ENCODE peak calls at places on chromosomes 3 and 15, in five cellular contexts. Y is RWPE2, N is brain microvascular endothelial cell, U is heart left ventricle, P is keratinocyte. M is an unnamed sample.

GRCh38 chr3:170679190-170679589 is 93.3 kb upstream of the SLC7A14 start:
- DNase-seq in Y (no peak), N (no peak), U (no peak), P (no peak), M (no peak)

GRCh38 chr3:61733000-61733399 is 171.6 kb downstream of the PTPRG start:
- DNase-seq in Y (no peak), N (no peak), U (no peak), P (no peak), M (no peak)

GRCh38 chr3:53259427-53260259 is 3.8 kb upstream of the TKT start:
- DNase-seq in Y (peak), N (no peak), U (no peak), P (no peak), M (no peak)

GRCh38 chr15:89893027-89893426 is 767 bp downstream of the AP3S2 start:
- DNase-seq in Y (no peak), N (no peak), U (no peak), P (no peak), M (no peak)

GRCh38 chr15:95741830-95742229 is 588.7 kb upstream of the NR2F2 start:
- DNase-seq in Y (no peak), N (no peak), U (no peak), P (no peak), M (no peak)

GRCh38 chr15:97791824-97792792 is 168.4 kb upstream of the ARRDC4 start:
- DNase-seq in Y (no peak), N (no peak), U (no peak), P (no peak), M (no peak)

GRCh38 chr3:23421811-23422510 is 218.8 kb downstream of the UBE2E2 start:
- DNase-seq in Y (no peak), N (no peak), U (no peak), P (no peak), M (no peak)

GRCh38 chr3:116951610-116952009 is 242.0 kb downstream of the TUSC7 start:
- DNase-seq in Y (no peak), N (no peak), U (no peak), P (no peak), M (no peak)

GRCh38 chr3:173138031-173138430 is 3.0 kb downstream of the SPATA16 start:
- DNase-seq in Y (no peak), N (no peak), U (no peak), P (no peak), M (no peak)

GRCh38 chr3:58691997-58692396 is 25.4 kb upstream of the FAM3D start:
- DNase-seq in Y (no peak), N (no peak), U (no peak), P (no peak), M (no peak)

GRCh38 chr15:70214266-70214665 is 116.5 kb upstream of the TLE3 start:
- DNase-seq in Y (no peak), N (no peak), U (no peak), P (no peak), M (no peak)
- TF ChIP-seq CTCF in Y (no peak), N (no peak), U (no peak), P (peak), M (no peak)

GRCh38 chr3:190239325-190239724 is 82.9 kb downstream of the CLDN1 start:
- DNase-seq in Y (no peak), N (no peak), U (no peak), P (no peak), M (no peak)
- H3K4me3 ChIP-seq in Y (no peak), N (no peak), U (no peak), P (no peak), M (no peak)

DNA sequence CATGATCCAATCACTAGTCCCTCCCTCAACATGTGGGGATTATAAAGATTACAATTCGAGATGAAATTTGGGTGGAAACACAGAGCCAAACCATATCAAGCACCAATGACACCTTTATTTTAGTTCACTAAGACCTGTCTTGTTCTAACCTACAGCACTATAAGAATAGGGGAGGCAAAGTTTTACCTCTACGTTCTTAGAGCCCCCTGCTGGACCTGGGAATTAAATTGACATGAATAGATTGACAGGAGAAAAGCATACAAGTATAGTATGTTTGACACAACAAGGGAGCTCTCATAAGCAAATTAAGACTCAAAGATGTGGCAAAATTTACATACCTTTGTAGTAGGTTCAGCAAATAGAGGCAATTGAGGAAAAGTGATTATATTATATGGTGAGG is 974.4 kb upstream of the ALCAM start:
- DNase-seq in Y (no peak), N (no peak), U (no peak), P (no peak), M (no peak)
- TF ChIP-seq CTCF in Y (no peak), N (peak), U (no peak), P (no peak), M (peak)

GRCh38 chr3:20561166-20561565 is 375.2 kb upstream of the SGO1 start:
- DNase-seq in Y (no peak), N (no peak), U (no peak), P (no peak), M (no peak)
- H3K4me3 ChIP-seq in Y (no peak), N (no peak), U (no peak), P (no peak), M (no peak)

DNA sequence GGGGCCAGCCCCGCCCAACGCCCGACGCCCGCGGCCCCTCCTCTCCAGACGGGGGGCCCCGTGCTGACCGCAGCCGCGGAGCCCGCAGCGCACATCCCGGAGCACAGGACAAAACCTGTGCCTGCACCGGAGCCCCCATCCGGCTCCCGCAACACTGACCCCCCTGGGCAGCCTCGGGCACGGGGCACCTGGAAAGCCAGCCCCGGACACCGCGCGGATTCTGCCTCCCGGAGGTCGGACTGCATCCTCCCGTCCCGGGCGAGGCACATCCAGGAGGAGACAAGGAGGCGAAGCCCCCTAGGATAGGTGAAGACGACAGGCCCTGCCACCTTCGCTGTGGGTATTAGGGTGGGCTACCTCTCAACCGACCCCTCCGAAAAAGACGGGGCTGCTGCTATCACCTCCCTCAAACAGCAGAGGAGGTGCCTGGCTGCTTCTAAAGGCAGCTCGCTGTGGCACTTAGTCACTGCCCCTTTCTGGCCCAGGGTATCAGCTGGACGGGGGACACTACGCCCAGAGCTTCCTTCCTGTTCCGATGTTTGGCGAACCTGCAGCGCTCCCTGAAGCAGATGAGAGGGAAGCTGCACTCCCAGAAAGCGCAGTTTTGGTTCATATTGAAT is 10.6 kb downstream of the XXYLT1 start:
- DNase-seq in Y (no peak), N (no peak), U (peak), P (no peak), M (no peak)
- TF ChIP-seq CTCF in Y (peak), N (no peak), U (no peak), P (no peak), M (no peak)

GRCh38 chr3:175397407-175397806 is 538.3 kb downstream of the NAALADL2 start:
- DNase-seq in Y (no peak), N (no peak), U (no peak), P (no peak), M (no peak)

GRCh38 chr3:175404026-175404425 is 544.9 kb downstream of the NAALADL2 start:
- DNase-seq in Y (no peak), N (no peak), U (no peak), P (no peak), M (no peak)

GRCh38 chr3:175398676-175399075 is 539.5 kb downstream of the NAALADL2 start:
- DNase-seq in Y (no peak), N (no peak), U (no peak), P (no peak), M (no peak)

GRCh38 chr3:175404667-175405066 is 545.5 kb downstream of the NAALADL2 start:
- DNase-seq in Y (no peak), N (no peak), U (no peak), P (no peak), M (no peak)

GRCh38 chr3:175399156-175399840 is 540.2 kb downstream of the NAALADL2 start:
- DNase-seq in Y (no peak), N (no peak), U (no peak), P (no peak), M (no peak)
- H3K4me3 ChIP-seq in Y (no peak), N (no peak), U (no peak), P (no peak), M (no peak)

GRCh38 chr3:189655617-189656016 is 24.4 kb downstream of the TP63 start:
- DNase-seq in Y (no peak), N (no peak), U (no peak), P (no peak), M (no peak)

GRCh38 chr3:189646902-189647542 is 15.8 kb downstream of the TP63 start:
- DNase-seq in Y (no peak), N (no peak), U (no peak), P (no peak), M (no peak)

DNA sequence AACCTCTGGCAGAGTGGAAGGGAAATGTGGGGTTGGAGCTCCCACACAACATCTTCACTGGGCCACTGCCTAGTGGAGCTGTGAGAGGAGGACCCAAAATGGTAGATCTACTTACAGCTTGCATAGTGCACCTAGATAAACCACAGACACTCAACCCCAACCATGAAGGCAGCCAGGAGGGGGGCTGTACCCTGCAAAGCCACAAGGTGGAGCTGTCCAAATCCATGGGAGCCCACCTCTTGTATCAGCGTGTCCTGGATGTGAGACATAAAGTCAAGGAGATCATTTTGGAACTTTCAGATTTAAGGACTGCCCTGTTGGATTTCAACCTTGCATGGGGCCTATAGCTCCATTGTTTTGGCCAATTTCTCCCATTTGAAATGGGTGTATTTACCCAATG is 20.9 kb downstream of the TP63 start:
- DNase-seq in Y (no peak), N (peak), U (no peak), P (no peak), M (no peak)
- TF ChIP-seq CTCF in Y (no peak), N (peak), U (peak), P (peak), M (peak)

GRCh38 chr3:194688207-194688711 is 2.6 kb downstream of the FAM43A start:
- DNase-seq in Y (no peak), N (no peak), U (peak), P (no peak), M (no peak)

GRCh38 chr3:194689493-194689901 is 3.8 kb downstream of the FAM43A start:
- DNase-seq in Y (no peak), N (no peak), U (no peak), P (no peak), M (no peak)

GRCh38 chr3:194690501-194691372 is 5.1 kb downstream of the FAM43A start:
- DNase-seq in Y (no peak), N (peak), U (no peak), P (no peak), M (no peak)

GRCh38 chr3:194687638-194688206 is 2.0 kb downstream of the FAM43A start:
- DNase-seq in Y (no peak), N (peak), U (peak), P (no peak), M (no peak)

GRCh38 chr3:194688946-194689345 is 3.3 kb downstream of the FAM43A start:
- DNase-seq in Y (no peak), N (no peak), U (no peak), P (no peak), M (no peak)
- H3K4me3 ChIP-seq in Y (no peak), N (peak), U (peak), P (no peak), M (peak)

M was measured in AG09309.